ENCODE peak calls at places on chromosomes 16 and 17, in four cellular contexts. B is PC-3, K is Peyer's patch, J is tibial nerve. Y is an unnamed sample.

GRCh38 chr16:51365715-51366114 is 214.6 kb upstream of the SALL1 start:
- DNase-seq in J (no peak), K (no peak), B (no peak), Y (no peak)

GRCh38 chr16:1300664-1301476 is 8.6 kb upstream of the UBE2I start:
- DNase-seq in K (peak; percentile 87), J (no peak), B (peak; percentile 61), Y (peak; percentile 95)

GRCh38 chr17:39271546-39271945 is 45.8 kb upstream of the STAC2 start:
- DNase-seq in B (no peak), J (no peak), K (no peak), Y (no peak)

GRCh38 chr17:2435852-2436251 is 35.0 kb upstream of the MNT start:
- DNase-seq in K (no peak), J (no peak), B (no peak), Y (no peak)

GRCh38 chr17:8862213-8863056 is 5.0 kb downstream of the PIK3R6 start:
- DNase-seq in J (no peak), K (no peak), B (no peak), Y (no peak)

GRCh38 chr16:49961087-49961486 is 63.9 kb upstream of the CNEP1R1 start:
- DNase-seq in J (no peak), B (peak; percentile 24), K (no peak), Y (no peak)

GRCh38 chr16:48862087-48862532 is 252.1 kb upstream of the N4BP1 start:
- DNase-seq in K (no peak), B (peak; percentile 48), J (no peak), Y (no peak)

GRCh38 chr17:34114174-34114573 is 140.9 kb upstream of the CCL2 start:
- DNase-seq in J (no peak), B (no peak), K (no peak), Y (no peak)

GRCh38 chr17:68441064-68441770 is 16.1 kb downstream of the WIPI1 start:
- DNase-seq in B (no peak), J (no peak), K (no peak), Y (no peak)

GRCh38 chr17:61399131-61400057 is at the start of gene TBX2:
- DNase-seq in K (peak; percentile 58), J (peak; percentile 88), B (peak; percentile 85), Y (peak; percentile 80)

GRCh38 chr17:19592316-19592715 is 56.2 kb upstream of the ALDH3A2 start:
- DNase-seq in J (no peak), K (no peak), B (no peak), Y (no peak)

GRCh38 chr17:37770631-37771518 is 26.0 kb upstream of the HNF1B start:
- DNase-seq in K (peak; percentile 85), J (no peak), B (peak; percentile 75), Y (no peak)

GRCh38 chr17:70499067-70499786 is 329.9 kb downstream of the KCNJ2 start:
- DNase-seq in B (no peak), K (no peak), J (no peak), Y (no peak)

GRCh38 chr16:51544850-51545467 is 393.9 kb upstream of the SALL1 start:
- DNase-seq in J (no peak), K (no peak), B (no peak), Y (no peak)

GRCh38 chr17:78369791-78370381 is 8.6 kb upstream of the PGS1 start:
- DNase-seq in J (no peak), B (no peak), K (no peak), Y (no peak)

GRCh38 chr16:85471469-85472431 is 141.4 kb upstream of the GSE1 start:
- DNase-seq in J (no peak), K (no peak), B (peak; percentile 80), Y (no peak)

GRCh38 chr17:1829189-1829578 is 518 bp downstream of the SMYD4 start:
- DNase-seq in B (peak; percentile 9), J (no peak), K (no peak), Y (no peak)

GRCh38 chr17:78048346-78049292 is 79.9 kb downstream of the TMC6 start:
- DNase-seq in B (no peak), K (no peak), J (no peak), Y (no peak)

GRCh38 chr16:78271981-78272380 is 172.5 kb downstream of the WWOX start:
- DNase-seq in J (no peak), K (no peak), B (no peak), Y (no peak)

GRCh38 chr16:67963325-67964321 is 4.8 kb downstream of the SLC12A4 start:
- DNase-seq in B (no peak), J (no peak), K (no peak), Y (peak; percentile 79)

GRCh38 chr16:68227850-68228553 is 7.9 kb downstream of the ESRP2 start:
- DNase-seq in K (no peak), B (no peak), J (no peak), Y (no peak)

GRCh38 chr17:67151717-67152116 is 93.3 kb downstream of the HELZ start:
- DNase-seq in B (peak; percentile 93), K (no peak), J (no peak), Y (no peak)

GRCh38 chr16:17325744-17326143 is 145.0 kb downstream of the XYLT1 start:
- DNase-seq in B (no peak), J (no peak), K (no peak), Y (no peak)

GRCh38 chr16:3149630-3150345 is 15.0 kb downstream of the ZNF213 start:
- DNase-seq in J (no peak), K (peak; percentile 87), B (peak; percentile 44), Y (peak; percentile 92)

GRCh38 chr16:62829615-62830014 is 793.4 kb upstream of the CDH8 start:
- DNase-seq in J (no peak), B (no peak), K (no peak), Y (no peak)

GRCh38 chr17:77948690-77949114 is 9.8 kb upstream of the TNRC6C start:
- DNase-seq in K (no peak), B (peak; percentile 48), J (no peak), Y (no peak)

GRCh38 chr17:41655611-41656111 is 31.3 kb upstream of the KRT17 start:
- DNase-seq in J (peak; percentile 29), K (peak; percentile 95), B (peak; percentile 50), Y (peak; percentile 87)

GRCh38 chr17:28896884-28897768 is at the start of gene FLOT2:
- DNase-seq in K (peak; percentile 76), J (peak; percentile 54), B (peak; percentile 21), Y (peak; percentile 71)

GRCh38 chr17:28898261-28898955 is 875 bp upstream of the FLOT2 start:
- DNase-seq in J (no peak), K (peak; percentile 31), B (no peak), Y (no peak)

GRCh38 chr17:28896491-28896883 is 1.0 kb downstream of the FLOT2 start:
- DNase-seq in B (no peak), K (no peak), J (no peak), Y (no peak)

GRCh38 chr17:28899212-28899815 is 1.8 kb upstream of the FLOT2 start:
- DNase-seq in B (no peak), K (peak; percentile 1), J (no peak), Y (no peak)

DNA sequence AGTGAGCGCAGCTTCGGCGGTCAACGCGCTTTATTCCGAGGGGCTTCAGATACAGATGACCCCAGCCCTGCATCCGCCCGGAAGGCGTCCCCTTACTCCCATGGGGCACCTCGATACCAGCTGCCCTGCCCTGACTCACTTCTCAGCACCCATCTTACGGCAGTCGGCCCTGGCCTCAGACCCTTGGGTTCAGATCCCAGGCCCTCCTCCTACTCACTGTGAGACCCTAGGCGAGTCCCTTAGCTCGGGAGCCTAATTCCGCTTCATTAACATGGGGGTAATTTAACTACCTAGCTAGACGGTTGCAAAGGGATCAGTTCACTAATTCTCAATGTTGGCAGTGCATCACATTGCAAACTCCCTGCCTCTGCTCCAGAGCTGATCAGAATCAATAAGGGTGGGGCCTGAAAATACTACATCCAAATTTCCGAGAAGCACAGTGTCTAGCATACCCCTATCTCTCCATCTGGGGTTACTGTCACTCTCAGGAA is 281 bp upstream of the FLOT2 start:
- DNase-seq in J (no peak), K (no peak), B (no peak), Y (peak; percentile 53)
- H3K4me1 ChIP-seq in J (peaks cover 60% of the 10 kb centered on the region), K (peaks cover 31% of the 10 kb centered on the region), B (peaks cover 11% of the 10 kb centered on the region), Y (peaks cover 74% of the 10 kb centered on the region)

DNA sequence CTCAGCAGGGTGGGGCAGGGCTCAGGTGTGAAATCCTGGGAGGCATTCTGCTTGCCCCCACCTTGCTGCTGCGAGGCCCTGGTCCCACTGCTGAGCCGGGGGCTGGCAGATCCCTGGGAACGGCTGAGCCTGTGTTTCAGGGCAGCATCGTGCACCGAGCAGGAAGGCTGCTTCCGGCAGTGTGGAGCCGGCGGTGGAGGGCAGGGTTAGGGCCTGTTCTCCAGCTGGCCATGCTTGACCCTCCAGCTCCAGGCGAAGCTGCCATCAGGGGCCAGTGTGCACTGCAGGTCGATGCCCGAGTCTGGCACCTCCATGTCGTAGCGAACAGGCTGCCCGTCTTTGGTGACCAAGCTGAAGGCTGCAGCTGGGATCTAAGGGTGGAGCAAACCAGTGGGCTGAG is 2.5 kb upstream of the SPATA32 start:
- DNase-seq in B (no peak), K (no peak), J (no peak), Y (no peak)
- H3K36me3 ChIP-seq in B (peaks cover 48% of the 10 kb centered on the region), K (no peaks in the 10 kb centered on the region), J (peaks cover 65% of the 10 kb centered on the region), Y (no peaks in the 10 kb centered on the region)

GRCh38 chr16:57610611-57611010 is 17.8 kb upstream of the ADGRG1 start:
- DNase-seq in J (no peak), K (no peak), B (no peak), Y (peak; percentile 3)

GRCh38 chr16:57608462-57609113 is 19.8 kb upstream of the ADGRG1 start:
- DNase-seq in B (no peak), J (no peak), K (no peak), Y (peak; percentile 27)

GRCh38 chr16:57611184-57611583 is 17.2 kb upstream of the ADGRG1 start:
- DNase-seq in J (no peak), B (peak; percentile 75), K (no peak), Y (no peak)

GRCh38 chr16:57607676-57608461 is 20.6 kb upstream of the ADGRG1 start:
- DNase-seq in K (no peak), B (no peak), J (no peak), Y (peak; percentile 4)

DNA sequence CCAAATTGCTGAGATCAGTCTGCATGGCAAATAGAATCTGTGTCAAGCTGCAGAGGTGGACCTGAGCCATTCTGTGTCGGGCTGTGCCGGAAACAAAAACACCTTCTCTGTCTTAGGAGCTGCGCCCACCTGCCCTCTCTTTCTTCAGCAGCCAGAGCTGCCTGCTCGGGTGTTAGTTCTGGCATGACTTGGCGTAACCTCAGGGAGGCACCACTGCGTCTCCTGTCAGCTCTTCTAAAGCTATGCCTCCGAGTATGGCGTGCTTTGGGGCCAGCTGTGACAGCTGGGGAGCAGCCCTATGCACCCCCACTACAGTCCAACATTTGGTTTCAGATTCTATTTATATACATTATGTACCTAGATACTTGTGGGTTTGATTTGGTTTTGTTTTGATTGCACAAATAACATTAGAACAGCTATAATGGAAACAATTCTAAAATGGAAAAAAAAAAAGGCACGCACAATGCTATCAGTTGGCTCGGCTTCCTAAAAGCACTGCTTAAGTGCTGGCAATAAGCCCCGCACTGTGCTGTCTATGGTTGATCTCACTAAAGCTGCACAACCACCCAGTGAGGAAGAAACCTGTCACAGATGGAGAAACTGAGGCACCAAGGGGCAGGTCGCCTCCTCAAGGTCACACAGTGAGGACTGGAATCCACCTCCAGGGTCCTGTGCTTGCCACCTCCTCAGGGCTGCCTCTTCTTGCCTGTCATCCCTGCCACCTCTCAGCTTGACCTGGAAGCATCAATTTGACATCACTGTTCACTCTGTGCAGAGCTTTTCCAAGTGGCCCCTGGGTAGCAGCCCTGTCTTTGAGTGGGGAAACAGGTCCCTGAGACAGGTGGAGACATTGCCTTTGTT is 18.7 kb upstream of the ADGRG1 start:
- DNase-seq in J (no peak), B (no peak), K (no peak), Y (peak; percentile 30)
- H3K4me1 ChIP-seq in J (peaks cover 7% of the 10 kb centered on the region), B (peaks cover 16% of the 10 kb centered on the region), K (no peaks in the 10 kb centered on the region), Y (no peaks in the 10 kb centered on the region)

GRCh38 chr16:89931964-89932363 is 8.8 kb downstream of the TUBB3 start:
- DNase-seq in J (no peak), B (no peak), K (peak; percentile 31), Y (no peak)
- H3K36me3 ChIP-seq in J (peaks cover 30% of the 10 kb centered on the region), B (peaks cover 5% of the 10 kb centered on the region), K (no peaks in the 10 kb centered on the region), Y (no peaks in the 10 kb centered on the region)

GRCh38 chr17:29278692-29279091 is 15.3 kb downstream of the NUFIP2 start:
- DNase-seq in K (no peak), B (no peak), J (no peak), Y (no peak)
- H3K4me1 ChIP-seq in K (peaks cover 8% of the 10 kb centered on the region), B (no peaks in the 10 kb centered on the region), J (peaks cover 78% of the 10 kb centered on the region), Y (peaks cover 66% of the 10 kb centered on the region)